ENCODE peak calls at places on chromosomes 7 and 10, in eight cellular contexts. N is cardiac muscle cell; E is CD8-positive, alpha-beta T cell; A is suprapubic skin; W is ovary; K is tibial artery; H is upper lobe of right lung; U is endothelial cell of umbilical vein. I is an unnamed sample. For H3K9me3, the result is how much of the 10 kb centered on the place peaks cover.

GRCh38 chr7:131021460-131021859 is 287.5 kb upstream of the KLF14 start:
- DNase-seq in N (no peak), E (no peak), A (no peak), W (no peak), K (no peak), H (no peak), U (no peak), I (no peak)

GRCh38 chr10:18332048-18332447 is 191.8 kb downstream of the CACNB2 start:
- DNase-seq in N (peak), E (no peak), A (no peak), W (no peak), K (no peak), H (no peak), U (no peak), I (no peak)

GRCh38 chr7:31883761-31884164 is 186.4 kb downstream of the PDE1C start:
- DNase-seq in N (no peak), E (no peak), A (no peak), W (no peak), K (no peak), H (no peak), U (peak), I (no peak)

GRCh38 chr7:158959021-158959717 is 102.8 kb downstream of the DYNC2I1 start:
- DNase-seq in N (no peak), E (no peak), A (no peak), W (no peak), K (no peak), H (no peak), U (no peak), I (no peak)

GRCh38 chr7:134910968-134911367 is 75.3 kb upstream of the AGBL3 start:
- DNase-seq in N (no peak), E (no peak), A (no peak), W (no peak), K (no peak), H (no peak), U (no peak), I (no peak)

GRCh38 chr10:70978181-70978580 is 89.8 kb upstream of the PCBD1 start:
- DNase-seq in N (no peak), E (no peak), A (no peak), W (no peak), K (no peak), H (peak), U (no peak), I (no peak)

GRCh38 chr10:74432841-74433594 is 282.0 kb downstream of the ADK start:
- DNase-seq in N (peak), E (no peak), A (no peak), W (no peak), K (no peak), H (no peak), U (no peak), I (no peak)

GRCh38 chr10:44854693-44855350 is 56.3 kb upstream of the TMEM72 start:
- DNase-seq in N (no peak), E (no peak), A (no peak), W (no peak), K (no peak), H (no peak), U (no peak), I (no peak)

GRCh38 chr7:100825760-100826545 is 1.4 kb downstream of the EPHB4 start:
- DNase-seq in N (peak), E (no peak), A (no peak), W (peak), K (no peak), H (no peak), U (peak), I (no peak)

GRCh38 chr10:61136151-61136550 is 192.2 kb upstream of the RHOBTB1 start:
- DNase-seq in N (no peak), E (no peak), A (no peak), W (no peak), K (no peak), H (no peak), U (peak), I (no peak)

GRCh38 chr7:9013940-9014339 is 580.5 kb downstream of the NXPH1 start:
- DNase-seq in N (no peak), E (no peak), A (no peak), W (no peak), K (no peak), H (no peak), U (no peak), I (no peak)

GRCh38 chr7:25862993-25863726 is 288.8 kb upstream of the NFE2L3 start:
- DNase-seq in N (no peak), E (no peak), A (no peak), W (no peak), K (no peak), H (no peak), U (no peak), I (no peak)

GRCh38 chr7:92456241-92456640 is 9.0 kb downstream of the GATAD1 start:
- DNase-seq in N (no peak), E (no peak), A (no peak), W (no peak), K (no peak), H (no peak), U (no peak), I (no peak)

GRCh38 chr10:130003787-130004613 is 39.9 kb upstream of the EBF3 start:
- DNase-seq in N (no peak), E (no peak), A (no peak), W (no peak), K (no peak), H (no peak), U (no peak), I (no peak)

GRCh38 chr7:2880882-2881281 is 36.8 kb upstream of the GNA12 start:
- DNase-seq in N (no peak), E (no peak), A (no peak), W (peak), K (no peak), H (no peak), U (no peak), I (no peak)

GRCh38 chr7:111476586-111477293 is 85.6 kb downstream of the IMMP2L start:
- DNase-seq in N (no peak), E (no peak), A (no peak), W (no peak), K (no peak), H (no peak), U (no peak), I (no peak)

GRCh38 chr10:31490858-31491504 is 172.0 kb downstream of the ZEB1 start:
- DNase-seq in N (peak), E (no peak), A (no peak), W (no peak), K (no peak), H (no peak), U (peak), I (no peak)

GRCh38 chr10:119231654-119232053 is 24.3 kb downstream of the GRK5 start:
- DNase-seq in N (no peak), E (no peak), A (no peak), W (no peak), K (no peak), H (no peak), U (peak), I (no peak)

GRCh38 chr10:1268856-1269255 is 212.7 kb downstream of the WDR37 start:
- DNase-seq in N (no peak), E (no peak), A (no peak), W (no peak), K (peak), H (no peak), U (no peak), I (no peak)

DNA sequence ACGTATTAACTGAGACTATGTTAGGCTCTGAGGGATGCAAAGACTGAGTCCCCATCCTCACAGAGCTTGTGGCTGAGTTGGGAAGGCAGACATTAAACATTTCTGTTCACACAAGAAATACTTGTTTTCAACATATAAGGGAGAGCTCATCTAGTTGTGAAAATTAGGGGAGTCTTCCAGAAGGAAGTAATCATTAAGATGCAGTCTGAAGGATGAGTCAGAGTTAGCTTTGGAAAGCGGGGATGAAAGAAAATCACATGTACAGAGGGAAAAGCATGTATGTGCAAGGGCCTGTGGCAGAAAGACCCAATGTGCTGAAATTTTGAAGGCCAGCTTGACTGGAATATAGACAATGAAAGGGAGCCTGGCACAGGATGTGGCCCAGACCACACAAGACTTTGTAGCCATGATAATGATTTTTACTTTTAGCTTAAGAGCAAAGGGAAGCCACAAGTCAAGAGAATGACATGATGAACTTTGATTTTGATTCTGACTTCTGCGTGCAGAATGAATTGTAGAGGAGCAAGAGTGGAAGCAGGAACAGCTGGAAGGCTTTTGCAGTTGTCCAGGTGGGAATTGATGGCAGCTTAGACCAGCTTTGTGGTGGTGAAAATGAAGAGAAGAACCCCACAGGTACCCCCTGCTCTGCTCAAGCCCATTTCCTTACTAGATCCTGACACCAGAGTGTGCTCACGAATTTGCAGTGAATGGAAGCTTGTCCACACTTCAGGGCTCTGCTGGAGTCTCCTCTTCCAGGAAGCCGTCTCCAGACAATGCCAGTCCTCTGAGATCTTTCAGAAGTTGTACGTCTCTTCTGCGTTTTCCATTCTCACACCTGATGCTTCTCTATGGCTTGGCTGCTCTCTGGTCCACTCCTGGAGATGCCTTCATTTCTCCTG is 115.6 kb downstream of the ATXN7L1 start:
- DNase-seq in N (no peak), E (peak), A (no peak), W (no peak), K (no peak), H (no peak), U (no peak), I (no peak)
- TF ChIP-seq CTCF in N (no peak), E (no peak), A (no peak), W (no peak), K (no peak), H (no peak), U (no peak), I (no peak)

GRCh38 chr7:157787275-157787701 is 450.5 kb downstream of the DNAJB6 start:
- DNase-seq in N (no peak), E (no peak), A (no peak), W (no peak), K (no peak), H (no peak), U (no peak), I (no peak)

GRCh38 chr7:157789942-157790341 is 453.1 kb downstream of the DNAJB6 start:
- DNase-seq in N (no peak), E (no peak), A (no peak), W (no peak), K (no peak), H (no peak), U (no peak), I (no peak)

GRCh38 chr7:157786375-157787274 is 449.8 kb downstream of the DNAJB6 start:
- DNase-seq in N (no peak), E (no peak), A (no peak), W (no peak), K (no peak), H (no peak), U (no peak), I (no peak)

GRCh38 chr7:157789094-157789493 is 452.3 kb downstream of the DNAJB6 start:
- DNase-seq in N (no peak), E (no peak), A (no peak), W (no peak), K (no peak), H (no peak), U (no peak), I (no peak)

DNA sequence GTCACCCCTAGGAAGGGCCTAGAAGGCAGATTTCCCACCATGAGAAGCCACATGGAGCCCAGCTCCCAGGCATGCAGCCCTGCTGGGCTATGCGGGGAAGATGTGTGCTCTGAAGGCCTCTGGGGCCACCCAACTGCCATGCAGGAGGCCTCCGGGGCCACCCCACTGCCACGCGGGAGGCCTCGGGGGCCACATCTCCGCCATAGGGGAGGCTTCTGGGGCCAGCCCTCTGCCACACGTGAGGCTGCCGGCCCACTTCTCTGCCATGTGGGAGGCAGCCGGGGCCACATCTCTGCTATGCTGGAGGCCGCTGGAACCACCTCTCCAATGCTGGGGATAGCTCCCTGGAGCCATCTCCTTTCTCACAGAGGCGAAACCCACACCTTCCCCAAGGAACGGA is 451.8 kb downstream of the DNAJB6 start:
- DNase-seq in N (no peak), E (no peak), A (no peak), W (no peak), K (no peak), H (no peak), U (no peak), I (no peak)
- H3K9me3 ChIP-seq in N (under half), E (under half), A (under half), W (under half), K (under half), H (under half), U (under half), I (under half)

GRCh38 chr7:140983802-140984201 is 30.9 kb downstream of the MRPS33 start:
- DNase-seq in N (no peak), E (no peak), A (no peak), W (no peak), K (no peak), H (no peak), U (no peak), I (no peak)
- TF ChIP-seq CTCF in N (no peak), E (no peak), A (no peak), W (no peak), K (no peak), H (peak), U (peak), I (no peak)

DNA sequence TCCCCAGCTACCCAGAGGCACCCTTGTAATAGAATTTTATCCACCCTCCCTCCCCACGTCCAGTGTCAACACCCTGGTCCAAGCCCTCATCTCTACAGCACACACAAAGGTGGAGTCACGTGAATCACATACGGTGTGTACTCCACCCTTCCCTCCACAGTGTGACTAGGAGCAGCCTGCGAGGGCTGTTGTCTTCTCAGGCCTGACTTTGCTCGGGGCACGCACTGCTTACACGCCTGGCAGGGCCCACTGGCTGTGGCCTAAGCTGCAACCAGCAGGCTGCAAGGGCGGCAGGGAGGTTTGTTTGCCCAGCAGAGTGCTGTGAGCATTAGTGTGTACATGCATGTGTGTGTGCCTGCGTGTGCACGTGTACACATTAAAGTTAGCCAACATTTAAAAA is 93.7 kb downstream of the COBL start:
- DNase-seq in N (no peak), E (no peak), A (no peak), W (no peak), K (no peak), H (no peak), U (no peak), I (no peak)
- H3K9me3 ChIP-seq in N (under half), E (under half), A (under half), W (under half), K (under half), H (under half), U (under half), I (under half)

GRCh38 chr7:1548438-1548831 is 7.6 kb downstream of the TMEM184A start:
- DNase-seq in N (no peak), E (no peak), A (no peak), W (no peak), K (no peak), H (no peak), U (no peak), I (no peak)
- TF ChIP-seq CTCF in N (no peak), E (no peak), A (no peak), W (no peak), K (no peak), H (no peak), U (no peak), I (no peak)

GRCh38 chr7:1340640-1341360 is 108.1 kb downstream of the UNCX start:
- DNase-seq in N (no peak), E (no peak), A (no peak), W (no peak), K (no peak), H (no peak), U (no peak), I (no peak)
- H3K9me3 ChIP-seq in N (under half), E (under half), A (under half), W (under half), K (under half), H (under half), U (under half), I (under half)